ENCODE peak calls at places on chromosomes 13 and 19, in five cellular contexts. B, U, P, E and A are unnamed samples.

GRCh38 chr13:73096173-73097117 is 37.6 kb downstream of the KLF5 start:
- DNase-seq in U (no peak), P (peak; percentile 38), B (peak; percentile 73), E (peak; percentile 92), A (no peak)

GRCh38 chr19:40740747-40741146 is 9.5 kb downstream of the ACTMAP start:
- DNase-seq in P (no peak), U (no peak), E (no peak), B (no peak), A (no peak)

GRCh38 chr13:79799466-79799865 is 318.5 kb downstream of the NDFIP2 start:
- DNase-seq in E (no peak), B (no peak), P (no peak), U (no peak), A (no peak)

GRCh38 chr13:88622362-88622973 is 951.3 kb downstream of the SLITRK5 start:
- DNase-seq in B (peak; percentile 6), E (peak; percentile 38), P (no peak), U (no peak), A (peak; percentile 60)

GRCh38 chr13:46553886-46554855 is 1.2 kb downstream of the LRCH1 start:
- DNase-seq in B (peak; percentile 83), U (peak; percentile 61), E (peak; percentile 71), P (peak; percentile 95), A (peak; percentile 97)

GRCh38 chr13:26910754-26911465 is 150.3 kb upstream of the GPR12 start:
- DNase-seq in P (no peak), E (no peak), B (no peak), U (no peak), A (no peak)

GRCh38 chr19:36215276-36216171 is 618 bp downstream of the ZNF146 start:
- DNase-seq in B (peak; percentile 23), P (peak; percentile 62), U (no peak), E (peak; percentile 78), A (peak; percentile 70)

GRCh38 chr19:48308695-48309586 is 16.4 kb upstream of the EMP3 start:
- DNase-seq in B (peak; percentile 75), P (no peak), E (peak; percentile 54), U (peak; percentile 76), A (peak; percentile 33)

GRCh38 chr13:36163303-36163702 is 32.1 kb upstream of the DCLK1 start:
- DNase-seq in E (peak; percentile 20), U (no peak), B (peak; percentile 17), P (no peak), A (no peak)

GRCh38 chr13:45258339-45258685 is 57.5 kb upstream of the KCTD4 start:
- DNase-seq in U (no peak), B (peak; percentile 18), P (no peak), E (no peak), A (no peak)

GRCh38 chr19:49506575-49507105 is 5.8 kb upstream of the FCGRT start:
- DNase-seq in P (no peak), U (peak; percentile 90), B (peak; percentile 90), E (peak; percentile 76), A (peak; percentile 51)
- H2BK120ac ChIP-seq in P (no peak overlapping the region), U (no peak overlapping the region), B (no peak overlapping the region), E (no peak overlapping the region), A (no peak overlapping the region)

GRCh38 chr13:103101500-103101899 is 35.3 kb upstream of the SLC10A2 start:
- DNase-seq in E (no peak), B (peak; percentile 19), U (no peak), P (no peak), A (no peak)
- H3K4me2 ChIP-seq in E (no peak overlapping the region), B (no peak overlapping the region), U (no peak overlapping the region), P (no peak overlapping the region), A (no peak overlapping the region)

DNA sequence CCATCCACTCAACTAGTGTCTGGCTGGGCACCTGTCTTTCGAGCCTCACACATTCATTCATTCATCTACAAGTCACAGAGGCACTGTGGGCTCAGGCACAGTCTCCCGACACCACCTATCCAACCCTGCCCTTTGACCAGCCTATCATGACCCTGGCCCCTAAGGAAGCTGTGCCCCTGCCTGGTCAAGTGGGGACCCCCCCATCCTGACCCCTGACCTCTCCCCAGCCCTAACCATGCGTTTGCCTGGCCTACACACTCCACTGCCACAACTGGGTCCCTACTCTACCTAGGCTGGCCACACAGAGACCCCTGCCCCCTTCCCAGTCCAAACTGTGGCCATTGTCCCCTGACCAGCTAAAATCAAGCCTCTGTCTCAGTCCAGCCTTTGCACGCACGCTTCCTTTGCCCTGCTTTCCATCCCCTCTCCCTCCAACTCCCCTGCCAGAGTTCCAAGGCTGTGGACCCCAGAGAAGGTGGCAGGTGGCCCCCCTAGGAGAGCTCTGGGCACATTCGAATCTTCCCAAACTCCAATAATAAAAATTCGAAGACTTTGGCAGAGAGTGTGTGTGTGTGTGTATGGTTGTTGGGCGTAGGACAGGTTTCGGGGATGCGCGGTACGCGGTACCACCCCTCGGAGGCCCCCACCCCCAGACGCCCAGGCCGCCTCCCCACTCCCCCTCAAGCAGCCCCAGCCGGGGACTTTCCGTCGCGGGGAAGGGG is 404 bp upstream of the IL27RA start:
- DNase-seq in U (no peak), B (no peak), P (no peak), E (no peak), A (no peak)
- H3K4ac ChIP-seq in U (no peak overlapping the region), B (no peak overlapping the region), P (no peak overlapping the region), E (no peak overlapping the region), A (no peak overlapping the region)

DNA sequence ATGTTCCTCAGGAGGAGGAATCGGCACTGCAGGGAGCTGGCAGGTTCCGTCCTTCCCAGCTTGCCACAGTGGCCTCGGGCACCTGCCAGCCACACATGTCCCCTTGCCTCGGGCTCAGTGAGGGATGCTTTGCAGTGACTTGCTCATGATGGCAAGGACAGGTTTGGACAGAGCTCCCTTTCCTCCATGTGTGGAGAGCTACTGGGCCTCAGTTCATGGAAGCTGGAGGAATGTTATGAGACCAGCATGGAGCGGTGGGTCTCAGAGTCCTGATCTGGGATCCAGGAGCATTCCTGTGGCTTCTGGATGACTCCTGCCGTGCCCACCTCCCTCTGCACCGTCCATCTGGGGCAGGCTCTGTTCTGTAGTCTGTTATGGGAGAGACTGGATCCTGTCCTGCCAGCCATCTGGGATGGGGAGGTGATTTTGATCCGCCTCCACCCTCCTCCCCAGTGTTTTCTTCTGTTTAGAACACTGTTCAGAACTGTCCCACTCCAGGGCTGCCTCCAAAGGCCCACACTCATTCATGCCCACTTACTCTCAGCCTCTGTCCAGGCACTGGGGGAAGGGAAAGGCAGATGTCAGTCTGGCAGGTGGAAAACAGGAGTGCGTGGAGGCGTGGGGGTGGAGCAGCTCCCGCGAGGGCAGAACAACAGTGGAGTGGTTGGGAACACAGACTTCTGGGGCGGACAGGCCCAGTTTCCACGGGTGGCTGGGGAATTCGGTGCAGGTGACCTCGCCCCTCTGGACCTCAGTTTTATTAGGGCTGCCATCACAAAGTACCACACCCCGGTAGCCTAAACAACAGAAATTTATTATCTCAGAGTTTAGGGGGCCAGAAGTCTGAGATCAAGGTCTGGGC is 59.4 kb downstream of the SIPA1L3 start:
- DNase-seq in P (peak; percentile 39), B (no peak), U (no peak), E (peak; percentile 19), A (no peak)
- H2BK120ac ChIP-seq in P (peak overlapping the region; percentile 85), B (no peak overlapping the region), U (no peak overlapping the region), E (no peak overlapping the region), A (no peak overlapping the region)

GRCh38 chr13:37878496-37878895 is 8.9 kb upstream of the TRPC4 start:
- DNase-seq in U (no peak), P (peak; percentile 53), E (peak; percentile 9), B (no peak), A (peak; percentile 20)
- H3K4me2 ChIP-seq in U (no peak overlapping the region), P (peak overlapping the region; percentile 40), E (no peak overlapping the region), B (no peak overlapping the region), A (no peak overlapping the region)

GRCh38 chr19:3028305-3029069 is 593 bp downstream of the TLE2 start:
- DNase-seq in E (no peak), U (peak; percentile 76), P (no peak), B (peak; percentile 61), A (no peak)

GRCh38 chr19:3031607-3031867 is 2.5 kb upstream of the TLE2 start:
- DNase-seq in U (no peak), P (no peak), B (no peak), E (peak; percentile 29), A (no peak)

GRCh38 chr19:3027292-3027691 is 1.8 kb downstream of the TLE2 start:
- DNase-seq in E (no peak), U (no peak), P (no peak), B (no peak), A (no peak)

GRCh38 chr19:3027981-3028304 is 1.1 kb downstream of the TLE2 start:
- DNase-seq in P (no peak), B (no peak), E (no peak), U (no peak), A (no peak)

DNA sequence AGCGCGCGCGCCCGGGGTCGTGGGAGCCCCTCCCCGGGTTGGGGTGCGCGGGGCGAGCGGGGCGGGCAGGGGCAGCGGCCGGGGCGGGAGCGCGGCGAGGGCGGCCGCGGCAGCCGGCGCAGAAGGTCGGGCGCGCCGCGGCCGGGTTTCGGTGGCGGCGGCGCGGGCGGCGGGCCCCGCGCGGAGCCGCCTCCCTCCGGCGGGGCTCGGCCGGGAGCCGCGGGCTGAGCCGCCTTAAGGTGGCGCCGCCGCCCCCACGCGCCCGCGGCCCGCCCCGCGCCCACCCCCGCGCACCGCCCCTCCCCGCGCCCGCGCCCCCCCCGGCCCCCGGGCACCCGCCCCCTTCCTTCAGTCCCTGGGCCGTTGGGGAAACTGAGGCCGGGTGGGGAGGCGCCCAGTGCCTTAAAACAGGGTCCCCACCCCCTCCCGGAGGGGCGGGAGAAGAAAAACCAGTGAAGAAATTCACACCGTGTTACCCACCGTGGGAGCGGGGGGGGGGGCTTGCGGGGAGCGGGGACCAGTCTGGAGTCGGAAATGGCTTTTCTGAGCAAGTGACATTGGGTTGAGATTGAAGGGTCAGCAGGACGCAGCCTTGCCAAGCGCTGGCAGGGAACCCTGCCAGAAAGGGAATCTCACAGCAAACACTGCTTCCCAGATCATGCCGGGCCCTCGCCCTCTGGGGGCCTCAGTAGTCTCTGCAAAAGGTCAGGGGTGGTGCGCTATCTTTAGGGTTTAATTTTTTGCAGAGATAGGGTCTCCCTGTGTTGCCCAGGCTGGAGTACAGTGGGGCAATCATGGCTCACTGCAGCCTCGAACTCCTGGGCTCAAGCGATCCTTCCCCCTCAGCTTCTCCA is at the start of gene TLE2:
- DNase-seq in E (peak; percentile 34), P (no peak), B (no peak), U (no peak), A (no peak)
- H3K4ac ChIP-seq in E (no peak within 1 kb of the TSS), P (no peak within 1 kb of the TSS), B (peak within 1 kb of the TSS; percentile 18), U (no peak within 1 kb of the TSS), A (no peak within 1 kb of the TSS)

GRCh38 chr19:17306285-17306714 is 628 bp downstream of the MRPL34 start:
- DNase-seq in P (no peak), E (no peak), B (no peak), U (no peak), A (no peak)
- H2BK120ac ChIP-seq in P (no peak overlapping the region), E (peak overlapping the region; percentile 69), B (no peak overlapping the region), U (no peak overlapping the region), A (peak overlapping the region; percentile 27)

GRCh38 chr19:46975918-46976782 is 43.5 kb upstream of the NPAS1 start:
- DNase-seq in P (peak; percentile 93), U (peak; percentile 53), E (peak; percentile 71), B (peak; percentile 97), A (peak; percentile 91)
- H3K4me2 ChIP-seq in P (peak overlapping the region; percentile 9), U (no peak overlapping the region), E (peak overlapping the region; percentile 46), B (no peak overlapping the region), A (no peak overlapping the region)

GRCh38 chr19:55362174-55362989 is 678 bp downstream of the GARIN5B start:
- DNase-seq in P (no peak), B (no peak), U (no peak), E (no peak), A (no peak)
- H3K4ac ChIP-seq in P (no peak overlapping the region), B (no peak overlapping the region), U (no peak overlapping the region), E (no peak overlapping the region), A (no peak overlapping the region)